ENCODE peak calls at places on chromosome 1, in nine cellular contexts. L is HuH-7.5; Q is activated CD4-positive, alpha-beta T cell treated with anti-CD3 and anti-CD28 coated beads, Interleukin-2, amount 10 ng/mL, durations not matched to agents 7 days and 5 days; Y is activated CD8-positive, alpha-beta memory T cell treated with anti-CD3 and anti-CD28 coated beads for 24 hours; C is fibroblast of lung; D is tibial nerve; M is NCI-H2081; O is colonic mucosa; S is nucleus accumbens. X is an unnamed sample.

GRCh38 chr1:210516092-210516491 is 187.4 kb downstream of the HHAT start:
- DNase-seq in C (no peak), M (no peak), L (no peak), Q (no peak), O (no peak), S (no peak), Y (no peak), D (no peak), X (no peak)

GRCh38 chr1:220991506-220991905 is 112.3 kb downstream of the HLX start:
- DNase-seq in O (no peak), M (no peak), D (no peak), Y (no peak), Q (no peak), S (no peak), L (no peak), C (no peak), X (no peak)

GRCh38 chr1:153357076-153357852 is 390 bp upstream of the S100A9 start:
- DNase-seq in O (peak; percentile 84), M (no peak), C (no peak), L (no peak), D (no peak), S (no peak), Y (peak; percentile 54), Q (no peak), X (peak; percentile 94)

GRCh38 chr1:162550925-162551324 is 10.6 kb upstream of the UAP1 start:
- DNase-seq in C (no peak), S (no peak), Y (no peak), O (no peak), Q (no peak), L (no peak), M (no peak), D (no peak), X (no peak)

GRCh38 chr1:6785318-6785712 is at the start of gene CAMTA1:
- DNase-seq in L (no peak), O (no peak), D (no peak), M (no peak), S (no peak), Y (no peak), C (no peak), Q (no peak), X (no peak)

GRCh38 chr1:65339866-65340483 is 30.6 kb downstream of the DNAJC6 start:
- DNase-seq in Q (no peak), C (peak; percentile 20), S (no peak), O (no peak), M (no peak), D (no peak), Y (no peak), L (no peak), X (no peak)

GRCh38 chr1:228228601-228229074 is 20.8 kb downstream of the OBSCN start:
- DNase-seq in M (no peak), C (peak; percentile 94), Y (no peak), O (peak; percentile 9), L (no peak), D (no peak), Q (no peak), S (no peak), X (no peak)

GRCh38 chr1:171965802-171966201 is 124.5 kb downstream of the DNM3 start:
- DNase-seq in Y (no peak), C (no peak), L (no peak), O (no peak), D (no peak), S (no peak), M (no peak), Q (no peak), X (no peak)

GRCh38 chr1:233721003-233721595 is 107.2 kb downstream of the KCNK1 start:
- DNase-seq in Q (no peak), S (no peak), C (no peak), M (peak; percentile 43), D (no peak), Y (no peak), O (no peak), L (no peak), X (no peak)

GRCh38 chr1:67535474-67535873 is 105.3 kb upstream of the SERBP1 start:
- DNase-seq in O (peak; percentile 87), M (peak; percentile 34), L (peak; percentile 48), Q (peak; percentile 41), C (peak; percentile 88), S (no peak), Y (peak; percentile 66), D (peak; percentile 72), X (peak; percentile 85)

GRCh38 chr1:1899266-1899966 is 8.5 kb upstream of the GNB1 start:
- DNase-seq in D (no peak), L (peak; percentile 48), C (no peak), Y (no peak), O (no peak), M (no peak), Q (peak; percentile 31), S (no peak), X (no peak)

GRCh38 chr1:94118013-94118412 is 2.9 kb downstream of the ABCA4 start:
- DNase-seq in Q (no peak), L (no peak), D (no peak), S (no peak), O (no peak), C (no peak), Y (no peak), M (no peak), X (no peak)

GRCh38 chr1:23196627-23197328 is 20.5 kb downstream of the HTR1D start:
- DNase-seq in L (no peak), Q (no peak), O (no peak), Y (no peak), S (no peak), C (peak; percentile 76), M (no peak), D (no peak), X (no peak)

GRCh38 chr1:106584127-106584526 is 472.3 kb upstream of the PRMT6 start:
- DNase-seq in Q (no peak), L (no peak), M (no peak), O (no peak), D (no peak), Y (no peak), S (no peak), C (no peak), X (no peak)

GRCh38 chr1:58883037-58883887 is 99.4 kb upstream of the JUN start:
- DNase-seq in O (peak; percentile 70), M (peak; percentile 54), Y (no peak), L (no peak), Q (no peak), C (peak; percentile 97), S (no peak), D (peak; percentile 63), X (peak; percentile 84)

GRCh38 chr1:20847619-20848080 is 60.5 kb upstream of the HP1BP3 start:
- DNase-seq in L (no peak), C (peak; percentile 11), Q (no peak), S (no peak), Y (no peak), M (no peak), D (no peak), O (no peak), X (no peak)

GRCh38 chr1:205258313-205259176 is 30.8 kb downstream of the TMCC2 start:
- DNase-seq in D (no peak), S (peak; percentile 63), O (no peak), C (peak; percentile 26), Q (no peak), Y (no peak), L (no peak), M (no peak), X (no peak)

GRCh38 chr1:3029991-3030662 is 8.9 kb downstream of the ACTRT2 start:
- DNase-seq in Q (no peak), D (no peak), O (no peak), L (no peak), M (no peak), S (no peak), C (no peak), Y (no peak), X (no peak)

GRCh38 chr1:192904438-192904895 is 95.6 kb downstream of the RGS2 start:
- DNase-seq in Y (no peak), L (no peak), Q (no peak), O (no peak), D (no peak), M (no peak), S (no peak), C (peak; percentile 96), X (no peak)

GRCh38 chr1:113874017-113874879 is 2.7 kb upstream of the PTPN22 start:
- DNase-seq in D (no peak), O (peak; percentile 50), M (no peak), S (no peak), Q (no peak), C (no peak), L (peak; percentile 15), Y (peak; percentile 63), X (no peak)

X was measured in lower lobe of right lung.